ENCODE peak calls at places on chromosomes 12 and 14, in eight cellular contexts. One of them, this sample, is unnamed.

GRCh38 chr14:71339650-71340415 is 432.6 kb downstream of the PCNX1 start:
- DNase-seq in tibial artery: no peak
- DNase-seq in WTC11: no peak
- DNase-seq in suprapubic skin: no peak
- DNase-seq in SK-N-SH: peak; percentile 58
- DNase-seq in nephron progenitor cell: no peak
- DNase-seq in RWPE2: no peak
- DNase-seq in left lung: no peak
- DNase-seq in this sample: no peak

GRCh38 chr12:122874081-122874480 is 21.8 kb downstream of the VPS37B start:
- DNase-seq in left lung: no peak
- DNase-seq in SK-N-SH: no peak
- DNase-seq in suprapubic skin: no peak
- DNase-seq in tibial artery: peak; percentile 21
- DNase-seq in nephron progenitor cell: no peak
- DNase-seq in WTC11: no peak
- DNase-seq in RWPE2: peak; percentile 19
- DNase-seq in this sample: no peak

GRCh38 chr14:82720931-82721330 is 1187.3 kb upstream of the SEL1L start:
- DNase-seq in left lung: peak; percentile 34
- DNase-seq in nephron progenitor cell: no peak
- DNase-seq in RWPE2: no peak
- DNase-seq in tibial artery: no peak
- DNase-seq in SK-N-SH: no peak
- DNase-seq in suprapubic skin: no peak
- DNase-seq in WTC11: no peak
- DNase-seq in this sample: no peak

GRCh38 chr14:77027538-77028383 is 747 bp downstream of the IRF2BPL start:
- DNase-seq in RWPE2: peak; percentile 85
- DNase-seq in tibial artery: peak; percentile 92
- DNase-seq in nephron progenitor cell: peak; percentile 58
- DNase-seq in WTC11: peak; percentile 58
- DNase-seq in left lung: peak; percentile 83
- DNase-seq in SK-N-SH: peak; percentile 82
- DNase-seq in suprapubic skin: peak; percentile 85
- DNase-seq in this sample: peak; percentile 70

GRCh38 chr12:6662602-6662905 is 365 bp downstream of the ING4 start:
- DNase-seq in RWPE2: no peak
- DNase-seq in WTC11: no peak
- DNase-seq in nephron progenitor cell: no peak
- DNase-seq in left lung: no peak
- DNase-seq in tibial artery: no peak
- DNase-seq in SK-N-SH: peak; percentile 88
- DNase-seq in suprapubic skin: no peak
- DNase-seq in this sample: no peak

GRCh38 chr14:61503167-61503801 is 181.9 kb downstream of the PRKCH start:
- DNase-seq in WTC11: no peak
- DNase-seq in suprapubic skin: no peak
- DNase-seq in nephron progenitor cell: no peak
- DNase-seq in left lung: no peak
- DNase-seq in RWPE2: no peak
- DNase-seq in SK-N-SH: no peak
- DNase-seq in tibial artery: no peak
- DNase-seq in this sample: no peak

GRCh38 chr12:115088995-115089841 is 405.2 kb upstream of the TBX3 start:
- DNase-seq in SK-N-SH: no peak
- DNase-seq in left lung: no peak
- DNase-seq in RWPE2: no peak
- DNase-seq in suprapubic skin: no peak
- DNase-seq in WTC11: no peak
- DNase-seq in nephron progenitor cell: no peak
- DNase-seq in tibial artery: no peak
- DNase-seq in this sample: no peak

GRCh38 chr12:105744659-105745058 is 394.1 kb downstream of the NUAK1 start:
- DNase-seq in WTC11: no peak
- DNase-seq in suprapubic skin: no peak
- DNase-seq in SK-N-SH: no peak
- DNase-seq in tibial artery: no peak
- DNase-seq in RWPE2: no peak
- DNase-seq in nephron progenitor cell: no peak
- DNase-seq in left lung: no peak
- DNase-seq in this sample: no peak

GRCh38 chr12:68162374-68162773 is 2.8 kb upstream of the IFNG start:
- DNase-seq in SK-N-SH: no peak
- DNase-seq in nephron progenitor cell: no peak
- DNase-seq in suprapubic skin: no peak
- DNase-seq in left lung: no peak
- DNase-seq in WTC11: no peak
- DNase-seq in RWPE2: no peak
- DNase-seq in tibial artery: no peak
- DNase-seq in this sample: no peak

GRCh38 chr12:24697769-24698168 is 251.1 kb downstream of the BCAT1 start:
- DNase-seq in WTC11: no peak
- DNase-seq in SK-N-SH: no peak
- DNase-seq in left lung: no peak
- DNase-seq in nephron progenitor cell: no peak
- DNase-seq in suprapubic skin: no peak
- DNase-seq in tibial artery: no peak
- DNase-seq in RWPE2: no peak
- DNase-seq in this sample: no peak

GRCh38 chr14:30443368-30444007 is 115.5 kb upstream of the G2E3 start:
- DNase-seq in SK-N-SH: peak; percentile 11
- DNase-seq in RWPE2: no peak
- DNase-seq in tibial artery: no peak
- DNase-seq in nephron progenitor cell: no peak
- DNase-seq in WTC11: no peak
- DNase-seq in left lung: no peak
- DNase-seq in suprapubic skin: no peak
- DNase-seq in this sample: no peak

GRCh38 chr12:45121224-45121623 is 70.3 kb upstream of the DBX2 start:
- DNase-seq in SK-N-SH: no peak
- DNase-seq in suprapubic skin: no peak
- DNase-seq in WTC11: no peak
- DNase-seq in tibial artery: no peak
- DNase-seq in nephron progenitor cell: no peak
- DNase-seq in RWPE2: no peak
- DNase-seq in left lung: no peak
- DNase-seq in this sample: no peak

GRCh38 chr12:4580165-4580773 is 18.3 kb downstream of the DYRK4 start:
- DNase-seq in WTC11: no peak
- DNase-seq in tibial artery: no peak
- DNase-seq in left lung: no peak
- DNase-seq in RWPE2: no peak
- DNase-seq in suprapubic skin: no peak
- DNase-seq in SK-N-SH: no peak
- DNase-seq in nephron progenitor cell: no peak
- DNase-seq in this sample: no peak

GRCh38 chr12:4584896-4585295 is 22.9 kb downstream of the DYRK4 start:
- DNase-seq in WTC11: no peak
- DNase-seq in tibial artery: no peak
- DNase-seq in suprapubic skin: no peak
- DNase-seq in nephron progenitor cell: no peak
- DNase-seq in SK-N-SH: no peak
- DNase-seq in left lung: no peak
- DNase-seq in RWPE2: peak; percentile 54
- DNase-seq in this sample: no peak

GRCh38 chr12:4584281-4584680 is 22.3 kb downstream of the DYRK4 start:
- DNase-seq in suprapubic skin: no peak
- DNase-seq in tibial artery: no peak
- DNase-seq in WTC11: no peak
- DNase-seq in RWPE2: peak; percentile 1
- DNase-seq in SK-N-SH: no peak
- DNase-seq in nephron progenitor cell: no peak
- DNase-seq in left lung: no peak
- DNase-seq in this sample: no peak

GRCh38 chr12:4579305-4580097 is 17.5 kb downstream of the DYRK4 start:
- DNase-seq in RWPE2: no peak
- DNase-seq in left lung: no peak
- DNase-seq in suprapubic skin: no peak
- DNase-seq in WTC11: no peak
- DNase-seq in nephron progenitor cell: no peak
- DNase-seq in tibial artery: no peak
- DNase-seq in SK-N-SH: peak; percentile 54
- DNase-seq in this sample: peak; percentile 54
- TF ChIP-seq CTCF in RWPE2: no peak
- TF ChIP-seq CTCF in left lung: no peak
- TF ChIP-seq CTCF in suprapubic skin: no peak
- TF ChIP-seq CTCF in WTC11: no peak
- TF ChIP-seq CTCF in nephron progenitor cell: no peak
- TF ChIP-seq CTCF in tibial artery: no peak
- TF ChIP-seq CTCF in SK-N-SH: peak; percentile 37
- TF ChIP-seq CTCF in this sample: peak; percentile 63

DNA sequence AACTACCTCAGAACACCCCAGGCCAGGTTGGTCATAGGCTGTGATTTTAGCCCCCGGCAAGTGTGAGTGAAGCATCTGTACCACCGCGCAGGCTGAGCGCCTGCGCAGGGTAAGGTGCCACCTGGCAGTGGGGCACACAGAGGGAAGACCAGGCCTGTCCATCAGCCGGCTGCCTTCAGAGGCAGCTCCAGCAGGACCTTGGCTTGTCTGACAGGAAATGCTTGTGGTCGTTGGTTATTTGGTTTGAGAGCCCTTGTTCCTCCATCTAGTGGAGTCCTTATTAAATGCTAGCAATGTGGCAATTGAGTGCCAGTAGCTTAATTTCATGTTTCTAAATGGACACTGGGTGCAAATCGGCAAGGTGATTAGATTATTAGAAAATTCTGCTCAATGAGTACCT is 27.5 kb downstream of the SLC25A29 start:
- DNase-seq in WTC11: no peak
- DNase-seq in suprapubic skin: no peak
- DNase-seq in left lung: peak; percentile 69
- DNase-seq in SK-N-SH: no peak
- DNase-seq in tibial artery: no peak
- DNase-seq in nephron progenitor cell: no peak
- DNase-seq in RWPE2: no peak
- DNase-seq in this sample: no peak
- TF ChIP-seq CTCF in WTC11: no peak
- TF ChIP-seq CTCF in suprapubic skin: no peak
- TF ChIP-seq CTCF in left lung: no peak
- TF ChIP-seq CTCF in SK-N-SH: peak; percentile 42
- TF ChIP-seq CTCF in tibial artery: peak; percentile 11
- TF ChIP-seq CTCF in nephron progenitor cell: no peak
- TF ChIP-seq CTCF in RWPE2: peak; percentile 34
- TF ChIP-seq CTCF in this sample: no peak

GRCh38 chr14:73724696-73725095 is 10.5 kb upstream of the PNMA1 start:
- DNase-seq in suprapubic skin: no peak
- DNase-seq in tibial artery: peak; percentile 65
- DNase-seq in left lung: no peak
- DNase-seq in RWPE2: peak; percentile 60
- DNase-seq in nephron progenitor cell: no peak
- DNase-seq in WTC11: no peak
- DNase-seq in SK-N-SH: no peak
- DNase-seq in this sample: no peak

GRCh38 chr14:73725116-73726024 is 11.2 kb upstream of the PNMA1 start:
- DNase-seq in WTC11: no peak
- DNase-seq in SK-N-SH: no peak
- DNase-seq in RWPE2: peak; percentile 62
- DNase-seq in suprapubic skin: peak; percentile 65
- DNase-seq in tibial artery: peak; percentile 71
- DNase-seq in nephron progenitor cell: no peak
- DNase-seq in left lung: no peak
- DNase-seq in this sample: no peak

GRCh38 chr14:73722581-73722980 is 8.4 kb upstream of the PNMA1 start:
- DNase-seq in suprapubic skin: no peak
- DNase-seq in RWPE2: peak; percentile 70
- DNase-seq in left lung: no peak
- DNase-seq in SK-N-SH: no peak
- DNase-seq in tibial artery: peak; percentile 60
- DNase-seq in WTC11: no peak
- DNase-seq in nephron progenitor cell: no peak
- DNase-seq in this sample: no peak

GRCh38 chr14:73723411-73723798 is 9.2 kb upstream of the PNMA1 start:
- DNase-seq in RWPE2: no peak
- DNase-seq in WTC11: no peak
- DNase-seq in suprapubic skin: no peak
- DNase-seq in tibial artery: no peak
- DNase-seq in nephron progenitor cell: no peak
- DNase-seq in SK-N-SH: no peak
- DNase-seq in left lung: no peak
- DNase-seq in this sample: no peak

DNA sequence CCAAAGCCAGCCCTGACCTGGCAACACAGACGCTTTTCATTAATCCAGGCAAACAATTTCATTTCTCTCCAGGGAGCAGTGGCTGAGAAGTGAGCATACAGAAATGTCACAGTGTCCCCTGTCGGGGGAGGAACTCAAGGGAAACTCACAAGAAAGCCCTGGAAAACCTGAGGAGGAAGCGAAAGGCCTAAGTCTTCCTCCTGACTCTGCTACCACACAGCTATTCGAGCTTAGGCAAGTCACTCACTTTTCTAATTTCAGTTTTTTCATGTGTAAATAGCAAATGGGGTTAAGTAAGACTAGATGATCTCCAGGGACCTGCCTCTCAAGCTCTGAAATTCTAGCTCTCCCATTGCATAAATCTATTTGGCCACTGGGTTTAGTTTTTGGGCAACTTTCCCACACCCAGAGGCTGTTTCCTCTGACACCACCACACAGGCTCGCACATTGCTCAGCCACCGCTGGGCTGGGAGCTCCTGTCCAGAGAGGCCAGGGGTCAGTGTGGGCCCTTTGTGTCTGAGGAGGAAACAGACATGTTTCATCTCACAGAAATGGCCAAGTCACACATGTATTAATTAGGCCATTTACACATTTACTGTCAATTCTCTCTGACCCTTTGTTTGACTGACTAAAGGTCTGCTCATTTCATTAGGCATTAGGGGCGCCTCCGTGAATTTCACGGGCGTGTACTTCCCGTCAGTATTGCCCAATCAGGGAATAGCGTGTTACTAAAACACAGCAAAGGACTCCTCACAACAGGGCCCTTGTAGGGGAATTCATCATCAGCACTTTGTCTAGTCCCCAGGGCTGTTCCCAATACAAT is 9.8 kb upstream of the PNMA1 start:
- DNase-seq in suprapubic skin: peak; percentile 91
- DNase-seq in nephron progenitor cell: no peak
- DNase-seq in left lung: peak; percentile 71
- DNase-seq in tibial artery: peak; percentile 95
- DNase-seq in WTC11: no peak
- DNase-seq in SK-N-SH: peak; percentile 45
- DNase-seq in RWPE2: peak; percentile 92
- DNase-seq in this sample: no peak
- TF ChIP-seq CTCF in suprapubic skin: no peak
- TF ChIP-seq CTCF in nephron progenitor cell: no peak
- TF ChIP-seq CTCF in left lung: no peak
- TF ChIP-seq CTCF in tibial artery: peak; percentile 32
- TF ChIP-seq CTCF in WTC11: no peak
- TF ChIP-seq CTCF in SK-N-SH: no peak
- TF ChIP-seq CTCF in RWPE2: peak; percentile 42
- TF ChIP-seq CTCF in this sample: no peak

DNA sequence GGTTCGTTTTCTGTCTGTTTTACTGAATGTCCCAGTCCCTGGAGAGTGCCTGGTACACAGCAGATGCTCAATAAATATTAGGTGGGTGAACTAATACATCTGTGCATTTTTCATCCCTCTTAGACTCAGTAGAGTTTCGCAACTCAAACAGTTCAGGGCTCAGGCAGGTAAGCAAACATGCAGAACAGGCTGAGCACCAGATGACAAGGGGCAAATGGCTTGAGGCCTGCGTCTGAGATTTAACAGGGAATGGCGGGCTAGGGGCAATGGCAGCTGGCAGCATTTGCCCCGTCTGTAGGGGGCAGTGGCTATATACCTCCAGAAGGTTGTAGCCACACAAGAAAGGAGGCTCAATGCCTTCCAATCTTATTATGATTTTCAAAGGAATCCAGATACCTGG is 8.6 kb upstream of the RAN start:
- DNase-seq in tibial artery: no peak
- DNase-seq in nephron progenitor cell: no peak
- DNase-seq in SK-N-SH: no peak
- DNase-seq in RWPE2: no peak
- DNase-seq in left lung: no peak
- DNase-seq in WTC11: no peak
- DNase-seq in suprapubic skin: no peak
- DNase-seq in this sample: no peak
- TF ChIP-seq CTCF in tibial artery: no peak
- TF ChIP-seq CTCF in nephron progenitor cell: no peak
- TF ChIP-seq CTCF in SK-N-SH: no peak
- TF ChIP-seq CTCF in RWPE2: no peak
- TF ChIP-seq CTCF in left lung: no peak
- TF ChIP-seq CTCF in WTC11: no peak
- TF ChIP-seq CTCF in suprapubic skin: no peak
- TF ChIP-seq CTCF in this sample: no peak